ENCODE peak calls at places on chromosome 21, in four cellular contexts. O is germinal center; K is CD8-positive, alpha-beta memory T cell; L is GM04504. U is an unnamed sample.

GRCh38 chr21:45997495-45998275 is 16.1 kb downstream of the COL6A1 start:
- DNase-seq in O (no peak), K (no peak), L (no peak), U (no peak)

GRCh38 chr21:36602735-36603134 is 96.2 kb upstream of the SIM2 start:
- DNase-seq in O (no peak), K (peak; percentile 28), L (no peak), U (peak; percentile 41)

GRCh38 chr21:16842716-16843115 is 670.1 kb upstream of the CXADR start:
- DNase-seq in O (no peak), K (no peak), L (no peak), U (no peak)

GRCh38 chr21:36089946-36090345 is 20.1 kb downstream of the CBR1 start:
- DNase-seq in O (no peak), K (no peak), L (no peak), U (no peak)

GRCh38 chr21:35505067-35505466 is 456.0 kb upstream of the RUNX1 start:
- DNase-seq in O (no peak), K (no peak), L (no peak), U (no peak)

GRCh38 chr21:37636152-37636860 is 269.7 kb downstream of the DYRK1A start:
- DNase-seq in O (no peak), K (no peak), L (peak; percentile 58), U (no peak)

GRCh38 chr21:42980959-42981523 is 6.7 kb downstream of the PKNOX1 start:
- DNase-seq in O (no peak), K (no peak), L (no peak), U (no peak)

GRCh38 chr21:31908106-31909031 is 35.5 kb downstream of the HUNK start:
- DNase-seq in O (no peak), K (no peak), L (no peak), U (peak; percentile 62)

GRCh38 chr21:26587621-26588260 is 14.7 kb upstream of the CYYR1 start:
- DNase-seq in O (no peak), K (no peak), L (peak; percentile 29), U (no peak)

GRCh38 chr21:33855190-33855589 is 60.4 kb downstream of the ATP5PO start:
- DNase-seq in O (no peak), K (no peak), L (no peak), U (no peak)

GRCh38 chr21:15309022-15309590 is 244.3 kb upstream of the NRIP1 start:
- DNase-seq in O (no peak), K (no peak), L (no peak), U (no peak)

GRCh38 chr21:46109251-46110221 is 11.6 kb downstream of the COL6A2 start:
- DNase-seq in O (no peak), K (no peak), L (no peak), U (peak; percentile 1)

GRCh38 chr21:22609802-22610201 is 1611.6 kb downstream of the NCAM2 start:
- DNase-seq in O (no peak), K (no peak), L (no peak), U (no peak)

GRCh38 chr21:29433366-29434059 is 134.8 kb downstream of the BACH1 start:
- DNase-seq in O (no peak), K (no peak), L (no peak), U (no peak)

GRCh38 chr21:26918318-26919065 is 48.4 kb downstream of the ADAMTS5 start:
- DNase-seq in O (no peak), K (no peak), L (peak; percentile 83), U (no peak)

GRCh38 chr21:18499761-18500376 is 96.3 kb upstream of the TMPRSS15 start:
- DNase-seq in O (peak; percentile 1), K (peak; percentile 0), L (peak; percentile 5), U (no peak)

GRCh38 chr21:40567511-40567910 is 279.4 kb downstream of the DSCAM start:
- DNase-seq in O (no peak), K (no peak), L (no peak), U (no peak)

GRCh38 chr21:31917108-31917507 is 44.3 kb downstream of the HUNK start:
- DNase-seq in O (no peak), K (no peak), L (no peak), U (no peak)

GRCh38 chr21:38958940-38959685 is 153.4 kb downstream of the ETS2 start:
- DNase-seq in O (no peak), K (no peak), L (peak; percentile 69), U (no peak)

GRCh38 chr21:44463716-44464115 is 8.4 kb downstream of the LRRC3 start:
- DNase-seq in O (no peak), K (no peak), L (no peak), U (no peak)